ENCODE peak calls at places on chromosomes 11 and 22, in six cellular contexts. L is GM23248; T is fibroblast of lung; W is CD8-positive, alpha-beta memory T cell; B is heart right ventricle; M is hepatocyte. N is an unnamed sample.

GRCh38 chr22:20829735-20830134 is 28.9 kb downstream of the PI4KA start:
- DNase-seq in L (no peak), T (no peak), W (no peak), B (no peak), M (no peak), N (no peak)

GRCh38 chr11:45801723-45802315 is 3.1 kb upstream of the SLC35C1 start:
- DNase-seq in L (peak; percentile 53), T (no peak), W (no peak), B (no peak), M (no peak), N (no peak)

GRCh38 chr22:26949193-26949592 is 291.8 kb downstream of the MIAT start:
- DNase-seq in L (peak; percentile 45), T (peak; percentile 26), W (no peak), B (no peak), M (peak; percentile 43), N (peak; percentile 11)

GRCh38 chr11:108239076-108239475 is 16.2 kb downstream of the ATM start:
- DNase-seq in L (no peak), T (no peak), W (no peak), B (no peak), M (no peak), N (no peak)

GRCh38 chr11:22634897-22635629 is 9.4 kb upstream of the FANCF start:
- DNase-seq in L (peak; percentile 25), T (peak; percentile 20), W (no peak), B (peak; percentile 17), M (peak; percentile 35), N (no peak)

GRCh38 chr11:71368966-71369365 is 79.2 kb downstream of the DHCR7 start:
- DNase-seq in L (no peak), T (no peak), W (no peak), B (no peak), M (no peak), N (no peak)

GRCh38 chr22:19761022-19761499 is 483 bp downstream of the TBX1 start:
- DNase-seq in L (peak; percentile 50), T (no peak), W (no peak), B (no peak), M (no peak), N (no peak)

GRCh38 chr11:119666463-119667131 is 62.4 kb downstream of the NECTIN1 start:
- DNase-seq in L (peak; percentile 79), T (peak; percentile 25), W (peak; percentile 50), B (peak; percentile 84), M (peak; percentile 82), N (peak; percentile 52)

GRCh38 chr11:66999555-66999954 is 23.4 kb upstream of the SYT12 start:
- DNase-seq in L (no peak), T (no peak), W (no peak), B (no peak), M (no peak), N (no peak)

GRCh38 chr11:1153105-1153950 is 4.4 kb upstream of the MUC5AC start:
- DNase-seq in L (peak; percentile 9), T (no peak), W (no peak), B (no peak), M (peak; percentile 9), N (no peak)

GRCh38 chr11:942853-943252 is 17.2 kb downstream of the AP2A2 start:
- DNase-seq in L (peak; percentile 86), T (peak; percentile 84), W (no peak), B (no peak), M (no peak), N (no peak)

GRCh38 chr11:19374189-19374588 is 133.4 kb upstream of the E2F8 start:
- DNase-seq in L (peak; percentile 97), T (peak; percentile 85), W (no peak), B (no peak), M (no peak), N (peak; percentile 52)

GRCh38 chr22:26553056-26553752 is 36.7 kb downstream of the TPST2 start:
- DNase-seq in L (peak; percentile 91), T (peak; percentile 95), W (no peak), B (no peak), M (no peak), N (peak; percentile 62)

GRCh38 chr11:117284053-117284452 is 7.1 kb upstream of the BACE1-AS start:
- DNase-seq in L (no peak), T (no peak), W (no peak), B (no peak), M (no peak), N (no peak)

GRCh38 chr11:77084581-77085191 is 17.9 kb downstream of the CAPN5 start:
- DNase-seq in L (no peak), T (no peak), W (no peak), B (no peak), M (no peak), N (no peak)

GRCh38 chr11:44860967-44861828 is 89.5 kb downstream of the TP53I11 start:
- DNase-seq in L (no peak), T (peak; percentile 45), W (no peak), B (no peak), M (no peak), N (no peak)

GRCh38 chr11:118715245-118715807 is 35.9 kb upstream of the TREH start:
- DNase-seq in L (no peak), T (peak; percentile 23), W (no peak), B (no peak), M (no peak), N (no peak)

GRCh38 chr11:96091476-96091875 is 167.6 kb upstream of the MTMR2 start:
- DNase-seq in L (no peak), T (no peak), W (no peak), B (no peak), M (no peak), N (no peak)

GRCh38 chr22:45647532-45648225 is 24.0 kb upstream of the ATXN10 start:
- DNase-seq in L (no peak), T (no peak), W (no peak), B (no peak), M (no peak), N (no peak)

GRCh38 chr22:30408388-30409101 is 11.7 kb downstream of the SEC14L2 start:
- DNase-seq in L (peak; percentile 90), T (peak; percentile 73), W (no peak), B (no peak), M (no peak), N (no peak)

GRCh38 chr22:22914726-22915669 is 27.4 kb downstream of the IGLL5 start:
- DNase-seq in L (no peak), T (no peak), W (no peak), B (no peak), M (no peak), N (no peak)

GRCh38 chr22:36644333-36644757 is 59.2 kb downstream of the CACNG2 start:
- DNase-seq in L (peak; percentile 93), T (peak; percentile 86), W (no peak), B (no peak), M (peak; percentile 89), N (peak; percentile 56)

GRCh38 chr11:68704887-68705286 is 20.5 kb downstream of the GAL start:
- DNase-seq in L (no peak), T (peak; percentile 6), W (no peak), B (no peak), M (no peak), N (peak; percentile 48)

GRCh38 chr11:106306942-106307341 is 229.5 kb downstream of the AASDHPPT start:
- DNase-seq in L (peak; percentile 19), T (no peak), W (no peak), B (no peak), M (peak; percentile 16), N (no peak)

GRCh38 chr11:110463153-110463552 is 33.4 kb downstream of the FDX1 start:
- DNase-seq in L (peak; percentile 63), T (peak; percentile 56), W (no peak), B (peak; percentile 38), M (peak; percentile 67), N (no peak)

GRCh38 chr11:131749100-131749499 is 378.7 kb downstream of the NTM start:
- DNase-seq in L (peak; percentile 98), T (peak; percentile 98), W (no peak), B (no peak), M (no peak), N (no peak)

GRCh38 chr11:93939084-93939780 is 81.9 kb upstream of the HEPHL1 start:
- DNase-seq in L (peak; percentile 52), T (peak; percentile 61), W (no peak), B (no peak), M (no peak), N (no peak)

GRCh38 chr11:117587416-117587815 is 209.6 kb downstream of the DSCAML1 start:
- DNase-seq in L (no peak), T (no peak), W (no peak), B (no peak), M (no peak), N (no peak)

GRCh38 chr11:77101043-77101537 is 1.6 kb upstream of the OMP start:
- DNase-seq in L (peak; percentile 65), T (no peak), W (no peak), B (no peak), M (no peak), N (no peak)

GRCh38 chr11:129973068-129973467 is 29.6 kb downstream of the PRDM10 start:
- DNase-seq in L (no peak), T (no peak), W (no peak), B (no peak), M (no peak), N (no peak)

GRCh38 chr11:127003260-127003981 is 2.9 kb upstream of the KIRREL3 start:
- DNase-seq in L (peak; percentile 81), T (peak; percentile 72), W (no peak), B (no peak), M (peak; percentile 67), N (peak; percentile 70)

GRCh38 chr11:57417056-57417455 is 9.9 kb downstream of the SLC43A3 start:
- DNase-seq in L (peak; percentile 87), T (peak; percentile 61), W (no peak), B (no peak), M (no peak), N (no peak)

GRCh38 chr11:97363331-97363730 is 973.5 kb downstream of the JRKL start:
- DNase-seq in L (no peak), T (no peak), W (no peak), B (no peak), M (no peak), N (no peak)

GRCh38 chr11:97361812-97362378 is 972.1 kb downstream of the JRKL start:
- DNase-seq in L (no peak), T (peak; percentile 55), W (no peak), B (no peak), M (peak; percentile 4), N (no peak)

GRCh38 chr11:97367406-97368083 is 977.7 kb downstream of the JRKL start:
- DNase-seq in L (no peak), T (no peak), W (no peak), B (no peak), M (no peak), N (no peak)

GRCh38 chr11:97364047-97364446 is 974.2 kb downstream of the JRKL start:
- DNase-seq in L (no peak), T (peak; percentile 65), W (no peak), B (no peak), M (no peak), N (no peak)
- H3K9me3 ChIP-seq in L (peaks cover 3% of the 10 kb centered on the region), T (no peaks in the 10 kb centered on the region), W (no peaks in the 10 kb centered on the region), B (no peaks in the 10 kb centered on the region), M (no peaks in the 10 kb centered on the region), N (no peaks in the 10 kb centered on the region)

GRCh38 chr22:17266261-17266971 is 47.2 kb upstream of the ADA2 start:
- DNase-seq in L (no peak), T (no peak), W (no peak), B (no peak), M (peak; percentile 80), N (no peak)
- H3K4me3 ChIP-seq in L (no peak overlapping the region), T (no peak overlapping the region), W (no peak overlapping the region), B (no peak overlapping the region), M (no peak overlapping the region), N (no peak overlapping the region)

GRCh38 chr11:50102916-50103315 is 70.2 kb downstream of the OR4C45 start:
- DNase-seq in L (no peak), T (no peak), W (no peak), B (no peak), M (no peak), N (no peak)
- H3K9me3 ChIP-seq in L (no peaks in the 10 kb centered on the region), T (no peaks in the 10 kb centered on the region), W (no peaks in the 10 kb centered on the region), B (no peaks in the 10 kb centered on the region), M (no peaks in the 10 kb centered on the region), N (no peaks in the 10 kb centered on the region)

GRCh38 chr11:128238521-128239222 is 348.7 kb downstream of the ETS1 start:
- DNase-seq in L (no peak), T (no peak), W (no peak), B (no peak), M (no peak), N (no peak)
- H3K4me3 ChIP-seq in L (no peak overlapping the region), T (no peak overlapping the region), W (no peak overlapping the region), B (no peak overlapping the region), M (no peak overlapping the region), N (no peak overlapping the region)